ENCODE peak calls at places on chromosomes 16 and 17, in six cellular contexts. Y, M, U, K, A and C are unnamed samples.

GRCh38 chr17:75769536-75769935 is 4.5 kb upstream of the GALK1 start:
- DNase-seq in Y (no peak), M (no peak), U (no peak), K (no peak), A (no peak), C (peak; percentile 25)

GRCh38 chr16:78749745-78750268 is 650.4 kb downstream of the WWOX start:
- DNase-seq in Y (no peak), M (no peak), U (peak; percentile 42), K (no peak), A (no peak), C (no peak)

GRCh38 chr17:61391595-61392291 is 7.9 kb upstream of the TBX2 start:
- DNase-seq in Y (no peak), M (no peak), U (no peak), K (no peak), A (no peak), C (no peak)

GRCh38 chr17:64296246-64296645 is 33.2 kb upstream of the TEX2 start:
- DNase-seq in Y (no peak), M (no peak), U (no peak), K (no peak), A (no peak), C (no peak)

GRCh38 chr16:74601131-74601871 is 5.6 kb downstream of the GLG1 start:
- DNase-seq in Y (no peak), M (no peak), U (peak; percentile 95), K (peak; percentile 37), A (no peak), C (no peak)

GRCh38 chr17:53227101-53227500 is 595.6 kb upstream of the KIF2B start:
- DNase-seq in Y (no peak), M (no peak), U (no peak), K (no peak), A (no peak), C (no peak)

GRCh38 chr16:14409563-14409962 is 220.5 kb downstream of the PARN start:
- DNase-seq in Y (no peak), M (peak; percentile 97), U (no peak), K (peak; percentile 94), A (no peak), C (peak; percentile 84)

GRCh38 chr16:88284101-88284500 is 98.7 kb upstream of the ZNF469 start:
- DNase-seq in Y (no peak), M (no peak), U (no peak), K (no peak), A (peak; percentile 4), C (no peak)

GRCh38 chr16:11621920-11622651 is 35.4 kb upstream of the LITAF start:
- DNase-seq in Y (no peak), M (no peak), U (peak; percentile 94), K (no peak), A (no peak), C (no peak)

GRCh38 chr17:50162466-50163254 is 3.1 kb upstream of the SGCA start:
- DNase-seq in Y (no peak), M (no peak), U (peak; percentile 12), K (no peak), A (no peak), C (no peak)

GRCh38 chr16:64951681-64952080 is 170.2 kb downstream of the CDH11 start:
- DNase-seq in Y (no peak), M (no peak), U (no peak), K (no peak), A (no peak), C (no peak)

GRCh38 chr17:58401287-58401686 is 16.0 kb downstream of the RNF43 start:
- DNase-seq in Y (no peak), M (no peak), U (no peak), K (no peak), A (no peak), C (no peak)

GRCh38 chr16:10312784-10313724 is 72.8 kb upstream of the ATF7IP2 start:
- DNase-seq in Y (no peak), M (no peak), U (no peak), K (no peak), A (no peak), C (no peak)

GRCh38 chr17:78716814-78717393 is 65.2 kb downstream of the CYTH1 start:
- DNase-seq in Y (peak; percentile 72), M (no peak), U (peak; percentile 30), K (peak; percentile 80), A (peak; percentile 76), C (no peak)

GRCh38 chr17:39123627-39124026 is 27.8 kb downstream of the PLXDC1 start:
- DNase-seq in Y (no peak), M (no peak), U (no peak), K (no peak), A (no peak), C (no peak)

GRCh38 chr16:19858006-19858653 is 26.5 kb downstream of the GPRC5B start:
- DNase-seq in Y (no peak), M (no peak), U (no peak), K (no peak), A (no peak), C (no peak)

GRCh38 chr16:78462261-78463208 is 363.1 kb downstream of the WWOX start:
- DNase-seq in Y (no peak), M (no peak), U (no peak), K (no peak), A (no peak), C (no peak)

GRCh38 chr17:77755410-77755963 is 203.0 kb upstream of the TNRC6C start:
- DNase-seq in Y (no peak), M (no peak), U (no peak), K (no peak), A (no peak), C (no peak)

GRCh38 chr16:23015580-23015979 is 133.7 kb downstream of the USP31 start:
- DNase-seq in Y (no peak), M (no peak), U (no peak), K (no peak), A (no peak), C (no peak)

GRCh38 chr16:2296662-2297505 is 29.0 kb upstream of the RNPS1 start:
- DNase-seq in Y (peak; percentile 25), M (no peak), U (no peak), K (no peak), A (no peak), C (no peak)

GRCh38 chr16:14452066-14452465 is 178.0 kb downstream of the PARN start:
- DNase-seq in Y (no peak), M (peak; percentile 24), U (no peak), K (no peak), A (no peak), C (no peak)

GRCh38 chr17:72534776-72535175 is 414.0 kb downstream of the SOX9 start:
- DNase-seq in Y (no peak), M (no peak), U (no peak), K (no peak), A (no peak), C (no peak)

GRCh38 chr16:47211218-47211617 is 67.5 kb upstream of the NETO2 start:
- DNase-seq in Y (no peak), M (peak; percentile 7), U (no peak), K (no peak), A (no peak), C (no peak)

GRCh38 chr17:40178021-40178601 is 841 bp downstream of the RAPGEFL1 start:
- DNase-seq in Y (no peak), M (no peak), U (no peak), K (no peak), A (no peak), C (no peak)

GRCh38 chr16:7653746-7654145 is 321.1 kb downstream of the RBFOX1 start:
- DNase-seq in Y (no peak), M (no peak), U (no peak), K (no peak), A (no peak), C (no peak)
- H3K27me3 ChIP-seq in Y (no peaks in the 10 kb centered on the region), M (no peaks in the 10 kb centered on the region), U (no peaks in the 10 kb centered on the region), K (no peaks in the 10 kb centered on the region), A (no peaks in the 10 kb centered on the region), C (no peaks in the 10 kb centered on the region)

GRCh38 chr17:79760197-79760906 is 17.6 kb upstream of the CBX2 start:
- DNase-seq in Y (no peak), M (no peak), U (no peak), K (no peak), A (no peak), C (no peak)

GRCh38 chr17:79765708-79766107 is 12.2 kb upstream of the CBX2 start:
- DNase-seq in Y (no peak), M (no peak), U (no peak), K (no peak), A (no peak), C (no peak)

GRCh38 chr17:79758260-79758659 is 19.7 kb upstream of the CBX2 start:
- DNase-seq in Y (no peak), M (no peak), U (no peak), K (no peak), A (no peak), C (no peak)

GRCh38 chr17:79757140-79757745 is 20.7 kb upstream of the CBX2 start:
- DNase-seq in Y (no peak), M (no peak), U (no peak), K (no peak), A (no peak), C (no peak)

GRCh38 chr17:79761894-79762570 is 15.9 kb upstream of the CBX2 start:
- DNase-seq in Y (no peak), M (no peak), U (no peak), K (no peak), A (no peak), C (no peak)
- H3K27me3 ChIP-seq in Y (peaks cover 3% of the 10 kb centered on the region), M (peaks cover 32% of the 10 kb centered on the region), U (peaks cover 2% of the 10 kb centered on the region), K (peaks cover 3% of the 10 kb centered on the region), A (peaks cover 52% of the 10 kb centered on the region), C (no peaks in the 10 kb centered on the region)

GRCh38 chr17:82699551-82699950 is 1.1 kb upstream of the RAB40B start:
- DNase-seq in Y (no peak), M (no peak), U (no peak), K (no peak), A (no peak), C (no peak)
- H3K27me3 ChIP-seq in Y (peaks cover 15% of the 10 kb centered on the region), M (peaks cover 11% of the 10 kb centered on the region), U (no peaks in the 10 kb centered on the region), K (no peaks in the 10 kb centered on the region), A (peaks cover 7% of the 10 kb centered on the region), C (no peaks in the 10 kb centered on the region)

GRCh38 chr17:7834554-7834890 is 505 bp downstream of the KDM6B start:
- DNase-seq in Y (peak; percentile 71), M (peak; percentile 81), U (no peak), K (peak; percentile 58), A (peak; percentile 76), C (peak; percentile 71)

GRCh38 chr17:7833795-7834553 is at the start of gene KDM6B:
- DNase-seq in Y (peak; percentile 96), M (peak; percentile 95), U (peak; percentile 93), K (peak; percentile 88), A (peak; percentile 95), C (peak; percentile 98)

GRCh38 chr17:7835818-7836595 is 2.0 kb downstream of the KDM6B start:
- DNase-seq in Y (peak; percentile 88), M (peak; percentile 91), U (no peak), K (peak; percentile 70), A (peak; percentile 84), C (no peak)

GRCh38 chr17:7836596-7837374 is 2.8 kb downstream of the KDM6B start:
- DNase-seq in Y (peak; percentile 95), M (peak; percentile 99), U (peak; percentile 84), K (peak; percentile 85), A (peak; percentile 90), C (peak; percentile 98)

GRCh38 chr17:7834891-7835817 is 1.1 kb downstream of the KDM6B start:
- DNase-seq in Y (peak; percentile 99), M (peak; percentile 99), U (peak; percentile 92), K (peak; percentile 98), A (peak; percentile 98), C (peak; percentile 99)
- H3K27me3 ChIP-seq in Y (no peaks in the 10 kb centered on the region), M (peaks cover 26% of the 10 kb centered on the region), U (no peaks in the 10 kb centered on the region), K (no peaks in the 10 kb centered on the region), A (no peaks in the 10 kb centered on the region), C (no peaks in the 10 kb centered on the region)